ENCODE peak calls at places on chromosomes 16 and 17, in seven cellular contexts. L is NCI-H1092; W is EL; Y is stimulated activated CD4-positive, alpha-beta T cell treated with anti-CD3 and anti-CD28 coated beads, Interleukin-2, amount 100 ng/mL, for 24 hours; V is fibroblast of pulmonary artery; C is SK-N-SH; N is left colon. Q is an unnamed sample.

GRCh38 chr16:24635900-24636610 is 93.4 kb upstream of the TNRC6A start:
- DNase-seq in L (peak; percentile 38), W (peak; percentile 97), Y (no peak), V (peak; percentile 98), C (peak; percentile 83), N (peak; percentile 68), Q (peak; percentile 92)

GRCh38 chr17:9370464-9370863 is 205.2 kb downstream of the STX8 start:
- DNase-seq in L (no peak), W (peak; percentile 23), Y (no peak), V (peak; percentile 63), C (no peak), N (no peak), Q (no peak)

GRCh38 chr17:48004973-48005372 is 32.6 kb downstream of the COPZ2 start:
- DNase-seq in L (no peak), W (no peak), Y (no peak), V (no peak), C (no peak), N (no peak), Q (peak; percentile 50)

GRCh38 chr17:69492410-69493071 is 78.0 kb downstream of the MAP2K6 start:
- DNase-seq in L (no peak), W (peak; percentile 93), Y (no peak), V (peak; percentile 32), C (peak; percentile 42), N (no peak), Q (no peak)

GRCh38 chr17:7673239-7673638 is 14.1 kb downstream of the TP53 start:
- DNase-seq in L (no peak), W (peak; percentile 21), Y (peak; percentile 61), V (no peak), C (no peak), N (peak; percentile 32), Q (no peak)

GRCh38 chr16:27759947-27760844 is 210.3 kb downstream of the KATNIP start:
- DNase-seq in L (no peak), W (no peak), Y (no peak), V (no peak), C (peak; percentile 75), N (no peak), Q (no peak)

GRCh38 chr17:37826497-37827115 is 81.7 kb upstream of the HNF1B start:
- DNase-seq in L (no peak), W (no peak), Y (no peak), V (no peak), C (no peak), N (peak; percentile 21), Q (no peak)

GRCh38 chr17:7632492-7632894 is 2.6 kb downstream of the SHBG start:
- DNase-seq in L (no peak), W (peak; percentile 56), Y (no peak), V (peak; percentile 73), C (no peak), N (peak; percentile 37), Q (peak; percentile 18)

GRCh38 chr17:8534498-8535188 is 95.9 kb downstream of the MYH10 start:
- DNase-seq in L (no peak), W (no peak), Y (no peak), V (no peak), C (no peak), N (no peak), Q (no peak)

GRCh38 chr17:57294629-57295501 is 38.5 kb downstream of the MSI2 start:
- DNase-seq in L (peak; percentile 89), W (peak; percentile 74), Y (peak; percentile 34), V (no peak), C (peak; percentile 54), N (no peak), Q (peak; percentile 30)

GRCh38 chr17:16929757-16930520 is 42.0 kb downstream of the TNFRSF13B start:
- DNase-seq in L (no peak), W (no peak), Y (no peak), V (no peak), C (peak; percentile 16), N (no peak), Q (no peak)

GRCh38 chr17:18997650-18998196 is 6.8 kb downstream of the FAM83G start:
- DNase-seq in L (no peak), W (no peak), Y (no peak), V (no peak), C (no peak), N (no peak), Q (no peak)

Q was measured in BE2C.